ENCODE peak calls at places on chromosome 1, in five cellular contexts. Y is cardiac fibroblast, G is left ventricle myocardium inferior, X is kidney, P is body of pancreas. U is an unnamed sample.

GRCh38 chr1:151831605-151832004 is at the start of gene RORC:
- DNase-seq in Y (no peak), G (peak), X (peak), P (peak), U (no peak)

GRCh38 chr1:175169305-175170018 is 23.1 kb downstream of the KIAA0040 start:
- DNase-seq in P (no peak), Y (peak), X (no peak), G (no peak), U (no peak)

GRCh38 chr1:1245840-1246205 is 699 bp downstream of the C1QTNF12 start:
- DNase-seq in X (no peak), G (no peak), P (no peak), Y (no peak), U (no peak)

GRCh38 chr1:47709302-47710074 is 271.6 kb downstream of the FOXD2 start:
- DNase-seq in G (no peak), P (peak), X (no peak), Y (peak), U (no peak)

GRCh38 chr1:151760597-151761385 is 2.5 kb downstream of the MRPL9 start:
- DNase-seq in P (no peak), X (no peak), G (no peak), Y (no peak), U (no peak)

GRCh38 chr1:183493540-183494245 is 21.4 kb downstream of the SMG7 start:
- DNase-seq in X (no peak), P (no peak), G (no peak), Y (no peak), U (no peak)

GRCh38 chr1:61116421-61116820 is 34.1 kb downstream of the NFIA start:
- DNase-seq in P (no peak), X (no peak), G (no peak), Y (peak), U (no peak)

GRCh38 chr1:232416026-232416568 is 213.8 kb downstream of the SIPA1L2 start:
- DNase-seq in G (no peak), X (no peak), P (no peak), Y (no peak), U (no peak)

GRCh38 chr1:63916485-63917360 is 142.9 kb downstream of the ROR1 start:
- DNase-seq in G (no peak), Y (no peak), X (no peak), P (peak), U (no peak)

GRCh38 chr1:72281637-72282270 is 585 bp downstream of the NEGR1 start:
- DNase-seq in P (no peak), X (no peak), Y (no peak), G (no peak), U (no peak)

GRCh38 chr1:179816196-179816960 is 61.2 kb downstream of the TOR1AIP2 start:
- DNase-seq in Y (peak), X (peak), G (peak), P (peak), U (peak)

GRCh38 chr1:35255276-35255675 is 13.2 kb upstream of the ZMYM4 start:
- DNase-seq in P (no peak), X (no peak), G (no peak), Y (no peak), U (no peak)

GRCh38 chr1:30171956-30172694 is 551.3 kb downstream of the MATN1 start:
- DNase-seq in P (no peak), G (no peak), X (no peak), Y (no peak), U (no peak)

GRCh38 chr1:8252266-8252951 is 65.5 kb upstream of the SLC45A1 start:
- DNase-seq in G (no peak), X (no peak), Y (no peak), P (peak), U (no peak)

GRCh38 chr1:236287757-236288619 is 6.2 kb upstream of the ERO1B start:
- DNase-seq in X (no peak), Y (no peak), P (peak), G (no peak), U (no peak)

DNA sequence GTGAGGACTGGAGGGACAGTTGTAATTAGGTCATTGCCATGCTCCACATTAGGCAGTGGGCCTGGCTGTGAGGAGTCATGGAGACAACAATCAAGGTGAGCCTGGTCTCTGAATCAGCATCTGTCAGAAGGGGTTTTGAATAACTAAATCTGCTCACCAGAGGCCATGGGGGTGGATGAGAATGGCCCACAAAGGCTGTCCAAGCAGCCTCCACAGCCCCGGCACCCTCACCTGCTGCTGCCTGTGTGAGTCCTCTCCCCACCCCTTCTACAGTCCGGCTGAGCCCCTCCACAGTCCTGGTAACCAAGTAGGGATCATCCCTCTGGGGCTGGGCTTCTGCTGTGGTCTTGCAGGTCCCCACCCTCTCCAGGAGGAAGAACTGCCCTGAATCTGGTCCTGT is 2.3 kb downstream of the DPT start:
- DNase-seq in P (no peak), X (no peak), Y (no peak), G (no peak), U (no peak)
- H3K4me3 ChIP-seq in P (no peak), X (no peak), Y (no peak), G (peak), U (no peak)

DNA sequence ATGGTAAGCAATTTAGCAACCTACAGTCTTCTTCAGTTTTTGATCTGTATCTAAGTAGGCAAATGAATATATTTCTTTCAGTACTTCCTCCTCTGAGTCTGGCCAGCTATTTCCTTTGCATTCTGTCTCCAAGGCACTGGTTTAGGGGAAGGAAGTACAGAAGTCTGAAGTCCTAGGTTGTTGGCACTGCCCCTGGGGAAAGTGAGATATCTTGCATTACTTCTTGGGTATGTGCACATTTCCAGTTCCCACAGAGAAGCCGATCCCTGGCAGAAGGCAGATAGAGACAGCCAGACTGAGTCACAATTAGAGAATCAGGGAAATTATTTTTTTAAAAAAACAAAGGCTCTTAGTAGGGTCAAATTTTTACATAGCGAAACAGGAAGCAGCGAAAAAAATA is 98.8 kb downstream of the RASAL2 start:
- DNase-seq in G (no peak), P (peak), Y (peak), X (no peak), U (peak)
- H3K4me3 ChIP-seq in G (no peak), P (no peak), Y (no peak), X (no peak), U (no peak)

GRCh38 chr1:9294440-9294773 is 1.7 kb downstream of the SPSB1 start:
- DNase-seq in G (no peak), Y (peak), X (no peak), P (peak), U (no peak)
- H3K4me3 ChIP-seq in G (peak), Y (peak), X (peak), P (peak), U (peak)

DNA sequence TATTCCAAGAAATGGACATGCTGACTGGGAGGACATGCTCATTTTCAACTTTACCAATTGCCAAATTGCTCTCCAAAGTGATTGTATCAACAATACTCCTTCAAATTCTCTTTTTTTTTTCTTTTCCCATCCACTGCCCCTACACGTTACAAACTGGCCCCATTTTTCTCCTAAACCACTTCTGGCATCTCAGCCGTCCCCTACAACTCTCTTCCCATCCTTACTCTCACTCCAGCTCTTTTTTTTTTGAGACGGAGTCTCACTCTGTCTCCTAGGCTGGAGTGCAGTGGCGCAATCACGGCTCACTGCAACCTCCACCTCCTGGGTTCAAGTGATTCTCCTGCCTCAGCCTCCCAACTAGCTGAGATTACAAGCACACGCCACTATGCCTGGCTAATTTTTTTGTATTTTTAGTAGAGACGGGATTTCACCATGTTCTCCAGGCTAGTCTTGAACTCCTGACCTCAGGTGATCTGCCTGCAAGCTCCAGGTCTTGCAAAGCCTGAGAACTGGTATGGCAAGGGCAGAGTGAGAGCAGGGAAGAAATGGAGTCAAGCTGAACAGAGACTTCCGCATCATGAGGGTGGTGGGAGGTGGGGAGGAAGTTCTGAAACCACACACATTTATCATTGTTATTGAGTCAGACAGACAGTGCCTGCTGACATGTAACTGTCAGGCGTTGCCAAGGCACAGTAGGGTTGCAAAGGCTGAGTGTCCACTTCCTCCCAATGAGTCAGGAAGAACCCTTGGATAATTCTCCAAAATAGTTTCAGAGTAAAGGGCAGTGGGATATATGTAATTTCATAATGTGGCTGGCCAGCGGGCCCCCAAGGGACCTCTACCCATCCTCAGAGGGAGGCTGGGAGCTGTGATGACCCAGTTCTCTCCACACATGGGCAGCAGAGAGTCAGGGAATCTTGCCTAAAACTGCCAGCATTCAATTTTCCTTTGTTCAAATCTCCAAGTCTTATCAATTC is 17.4 kb downstream of the CELA3A start:
- DNase-seq in G (no peak), Y (peak), P (no peak), X (peak), U (peak)
- H3K4me3 ChIP-seq in G (no peak), Y (no peak), P (no peak), X (no peak), U (no peak)

DNA sequence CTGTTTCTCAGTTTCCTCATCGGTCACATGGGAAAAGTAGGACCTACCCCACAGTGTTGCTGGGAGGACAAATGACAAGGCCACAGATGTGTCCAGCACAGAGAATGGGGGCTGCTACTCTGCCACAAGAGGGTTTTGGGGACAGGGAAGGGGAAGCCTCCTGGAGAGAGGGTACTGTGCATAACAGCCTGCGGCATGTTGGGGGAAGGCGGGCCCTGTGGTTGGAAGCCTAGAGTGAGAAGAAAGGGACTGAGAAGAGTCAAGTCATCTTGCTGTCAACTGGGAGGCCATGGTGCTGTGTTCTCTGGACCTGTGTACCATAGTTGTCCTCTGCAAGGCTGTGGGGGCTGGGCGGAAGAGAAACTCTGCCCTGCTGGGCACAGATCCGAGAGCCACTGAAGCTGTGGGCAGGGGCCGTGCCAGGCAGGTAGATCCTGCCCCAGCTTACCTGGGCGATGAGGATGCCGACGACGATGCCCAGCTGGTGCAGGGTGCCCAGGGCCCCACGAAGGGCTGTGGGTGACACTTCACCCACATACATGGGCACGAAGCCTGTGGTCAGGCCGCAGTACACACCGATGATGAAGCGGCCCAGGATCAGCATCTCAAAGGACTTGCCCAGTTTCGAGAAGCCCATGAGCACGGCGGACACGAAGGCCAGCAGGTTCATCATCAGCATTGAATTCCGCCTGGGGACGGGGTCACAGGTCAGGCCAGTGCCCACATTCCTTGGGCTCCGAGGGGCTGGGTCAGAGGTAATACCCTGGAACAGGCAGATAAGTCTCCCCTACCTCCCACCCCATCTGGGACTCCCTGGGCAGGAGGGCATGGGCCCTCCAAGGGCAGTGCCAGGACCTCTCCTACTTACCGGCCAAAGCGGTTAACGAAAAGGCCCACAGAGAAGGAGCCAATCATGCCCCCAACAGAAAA is 28.2 kb downstream of the SLC2A1 start:
- DNase-seq in G (no peak), Y (no peak), X (no peak), P (no peak), U (no peak)
- H3K4me3 ChIP-seq in G (no peak), Y (no peak), X (no peak), P (no peak), U (no peak)

DNA sequence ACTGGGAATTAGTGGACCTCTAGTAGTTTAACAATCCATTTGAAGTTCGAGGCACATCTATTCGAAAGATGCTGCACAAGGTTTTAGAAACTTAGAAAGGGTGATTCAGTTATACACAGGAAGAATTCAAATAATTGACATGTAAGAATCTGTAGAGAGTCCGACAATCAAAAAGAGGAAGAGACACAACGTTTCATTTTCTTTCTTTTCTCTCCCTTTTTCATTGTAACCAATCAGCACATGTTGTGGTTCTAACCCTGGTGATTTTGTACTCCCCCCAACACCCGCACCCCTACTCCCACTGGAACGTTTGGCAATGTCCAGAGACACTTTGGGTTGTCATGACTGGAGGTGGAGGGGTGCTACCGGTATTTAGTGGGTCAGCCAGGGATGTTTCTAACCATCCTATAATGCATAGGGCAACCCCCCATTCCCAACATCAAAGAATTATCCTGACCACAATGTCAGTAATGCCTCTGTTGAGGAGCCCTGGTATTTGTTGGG is 4.9 kb downstream of the TGFB2 start:
- DNase-seq in Y (no peak), X (no peak), G (no peak), P (no peak), U (no peak)
- H3K4me3 ChIP-seq in Y (no peak), X (no peak), G (peak), P (no peak), U (no peak)

DNA sequence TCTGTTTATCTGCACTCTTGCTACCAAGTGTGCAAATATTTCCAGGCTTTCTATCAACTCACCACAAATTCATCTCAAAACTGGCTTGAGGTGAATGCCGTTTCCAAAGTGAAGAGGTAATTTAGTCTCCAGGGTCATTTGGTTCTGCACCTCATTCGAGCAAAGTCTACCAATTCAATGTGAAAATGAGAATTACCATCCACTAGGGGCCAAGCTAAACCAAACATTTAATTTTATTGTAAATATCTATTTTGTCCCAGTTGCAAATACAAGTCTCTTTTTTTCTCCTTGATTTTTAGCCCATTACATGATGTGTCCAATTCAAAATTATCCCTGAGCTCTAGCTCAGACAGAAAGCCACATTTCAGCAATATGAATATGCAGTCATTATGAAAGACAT is 152.3 kb upstream of the PTBP2 start:
- DNase-seq in G (no peak), Y (no peak), X (no peak), P (no peak), U (no peak)
- H3K4me3 ChIP-seq in G (no peak), Y (no peak), X (no peak), P (no peak), U (no peak)

DNA sequence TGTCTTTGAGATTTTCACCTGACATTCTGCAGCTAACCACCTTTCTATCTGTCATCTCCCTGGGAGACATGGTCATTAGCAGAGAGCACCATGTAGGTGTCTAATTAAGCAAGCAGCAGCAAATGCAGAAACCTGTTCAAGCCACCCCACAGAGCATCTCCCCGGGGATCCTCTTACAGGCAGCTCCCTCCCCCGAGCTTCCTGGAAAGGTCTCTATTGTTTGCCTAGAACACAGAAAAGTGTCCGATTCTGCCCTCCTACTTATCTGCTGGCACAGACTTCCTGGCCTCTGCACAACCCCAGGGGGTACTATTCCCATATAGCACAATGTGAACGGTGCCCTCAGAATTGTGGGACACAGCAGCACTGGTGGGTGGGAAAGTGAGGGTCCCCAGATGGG is 46.1 kb downstream of the PLEKHA6 start:
- DNase-seq in G (no peak), P (peak), X (no peak), Y (peak), U (no peak)
- H3K4me3 ChIP-seq in G (no peak), P (no peak), X (no peak), Y (no peak), U (no peak)

DNA sequence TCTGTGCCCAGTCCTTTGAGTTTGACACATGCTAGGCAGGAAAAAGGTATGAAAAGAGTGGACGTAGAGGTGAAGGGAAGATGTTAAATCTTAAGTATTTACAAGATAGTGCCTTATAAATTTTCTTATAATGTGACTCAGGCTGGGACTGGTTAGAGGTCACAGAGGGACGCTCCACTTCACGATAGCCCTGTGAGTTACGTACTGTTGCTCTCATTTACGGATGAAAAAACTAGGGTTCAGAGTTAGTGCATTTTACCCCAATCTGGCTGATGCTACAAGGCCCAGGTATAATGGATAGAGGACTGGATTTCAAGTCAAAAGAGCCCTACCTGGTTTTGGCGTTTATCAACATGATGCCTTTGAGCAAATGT is 1.4 kb upstream of the TUT4 start:
- DNase-seq in X (no peak), Y (no peak), G (no peak), P (no peak), U (no peak)
- H3K4me3 ChIP-seq in X (no peak), Y (peak), G (peak), P (no peak), U (peak)

GRCh38 chr1:23505851-23506250 is 21.9 kb upstream of the ASAP3 start:
- DNase-seq in P (no peak), X (no peak), Y (no peak), G (no peak), U (no peak)

GRCh38 chr1:23514121-23514679 is 16.8 kb downstream of the E2F2 start:
- DNase-seq in G (no peak), P (no peak), Y (no peak), X (no peak), U (no peak)

GRCh38 chr1:23506376-23507107 is 22.6 kb upstream of the ASAP3 start:
- DNase-seq in Y (no peak), P (no peak), X (no peak), G (no peak), U (no peak)

DNA sequence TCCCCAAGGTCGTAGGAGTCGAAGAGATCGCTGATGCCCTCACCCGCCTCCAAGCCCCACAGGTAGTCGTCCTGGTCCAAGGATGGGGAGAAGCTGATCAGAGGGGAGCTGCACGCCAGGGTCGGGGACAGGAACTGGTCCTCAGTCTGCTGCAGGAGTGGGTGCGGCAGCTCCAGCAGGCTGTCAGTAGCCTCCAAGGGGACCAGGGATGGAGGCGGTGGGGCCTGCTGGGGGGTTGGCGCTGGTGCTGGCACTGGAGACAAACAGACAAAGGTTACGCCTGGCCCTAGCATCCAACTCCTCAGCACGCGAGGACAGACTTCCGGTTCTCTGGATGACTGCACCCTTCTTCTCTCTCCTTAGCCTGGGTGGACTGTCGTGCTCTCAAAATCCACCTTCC is 21.1 kb downstream of the E2F2 start:
- DNase-seq in Y (no peak), P (no peak), X (no peak), G (no peak), U (no peak)
- H3K4me3 ChIP-seq in Y (no peak), P (no peak), X (no peak), G (no peak), U (no peak)